ENCODE peak calls at places on chromosomes 3 and 15, in nine cellular contexts. F is HuH-7.5; U is substantia nigra; K is PC-3; J is T-helper 17 cell; E is HFF-Myc; Z is activated CD4-positive, alpha-beta T cell treated with anti-CD3 and anti-CD28 coated beads, Interleukin-2, amount 50 U/mL, for 4 hours; G is dermis blood vessel endothelial cell; D is neuronal stem cell. T is an unnamed sample.

GRCh38 chr3:101812895-101813294 is 33.9 kb downstream of the NXPE3 start:
- DNase-seq in F (no peak), U (no peak), K (no peak), J (no peak), E (no peak), Z (no peak), G (no peak), D (no peak), T (no peak)

GRCh38 chr15:67433495-67434099 is 87.3 kb upstream of the C15orf61 start:
- DNase-seq in F (peak; percentile 70), U (no peak), K (peak; percentile 67), J (no peak), E (peak; percentile 36), Z (no peak), G (peak; percentile 74), D (peak; percentile 37), T (peak; percentile 7)

GRCh38 chr3:129897026-129897425 is 3.5 kb upstream of the TMCC1 start:
- DNase-seq in F (no peak), U (no peak), K (peak; percentile 38), J (no peak), E (no peak), Z (no peak), G (no peak), D (no peak), T (no peak)

GRCh38 chr3:170811515-170811914 is 58.5 kb downstream of the RPL22L1 start:
- DNase-seq in F (no peak), U (no peak), K (peak; percentile 87), J (no peak), E (peak; percentile 57), Z (no peak), G (peak; percentile 77), D (no peak), T (no peak)

GRCh38 chr3:139506792-139507191 is 30.5 kb upstream of the RBP2 start:
- DNase-seq in F (no peak), U (peak; percentile 19), K (peak; percentile 30), J (no peak), E (no peak), Z (no peak), G (no peak), D (no peak), T (no peak)

GRCh38 chr3:98612996-98613517 is 19.6 kb upstream of the CPOX start:
- DNase-seq in F (no peak), U (no peak), K (no peak), J (no peak), E (no peak), Z (no peak), G (no peak), D (no peak), T (no peak)

GRCh38 chr15:78979456-78980320 is 34.8 kb upstream of the CTSH start:
- DNase-seq in F (peak; percentile 87), U (peak; percentile 63), K (peak; percentile 92), J (no peak), E (peak; percentile 82), Z (peak; percentile 12), G (peak; percentile 87), D (peak; percentile 43), T (peak; percentile 79)

GRCh38 chr3:172626241-172626640 is 84.6 kb downstream of the NCEH1 start:
- DNase-seq in F (no peak), U (no peak), K (peak; percentile 71), J (no peak), E (no peak), Z (no peak), G (no peak), D (no peak), T (no peak)

GRCh38 chr3:50658416-50658815 is 16.3 kb upstream of the DOCK3 start:
- DNase-seq in F (no peak), U (no peak), K (peak; percentile 69), J (no peak), E (no peak), Z (no peak), G (no peak), D (no peak), T (no peak)

GRCh38 chr3:71728632-71729342 is 3.6 kb upstream of the EIF4E3 start:
- DNase-seq in F (no peak), U (no peak), K (no peak), J (no peak), E (no peak), Z (no peak), G (no peak), D (peak; percentile 69), T (peak; percentile 73)

GRCh38 chr3:45939341-45939771 is 3.9 kb upstream of the CXCR6 start:
- DNase-seq in F (no peak), U (peak; percentile 18), K (peak; percentile 24), J (no peak), E (no peak), Z (no peak), G (no peak), D (no peak), T (no peak)

GRCh38 chr3:36669763-36670162 is 94.6 kb downstream of the DCLK3 start:
- DNase-seq in F (no peak), U (no peak), K (no peak), J (no peak), E (no peak), Z (no peak), G (no peak), D (no peak), T (no peak)

GRCh38 chr3:183252973-183253363 is at the start of gene B3GNT5:
- DNase-seq in F (peak; percentile 5), U (no peak), K (peak; percentile 75), J (no peak), E (no peak), Z (peak; percentile 39), G (no peak), D (no peak), T (no peak)